ENCODE peak calls at places on chromosomes 3 and 15, in six cellular contexts. Q, G, K, X, C and H are unnamed samples.

GRCh38 chr3:122936335-122936734 is 91.2 kb downstream of the SEMA5B start:
- DNase-seq in Q (no peak), G (no peak), K (no peak), X (no peak), C (no peak), H (no peak)

GRCh38 chr3:60755094-60755493 is 496.2 kb downstream of the FHIT start:
- DNase-seq in Q (no peak), G (no peak), K (peak; percentile 2), X (no peak), C (no peak), H (no peak)

GRCh38 chr3:101942356-101942755 is 93.0 kb downstream of the NFKBIZ start:
- DNase-seq in Q (no peak), G (no peak), K (no peak), X (no peak), C (peak; percentile 27), H (peak; percentile 37)

GRCh38 chr15:28037969-28038640 is 61.0 kb downstream of the OCA2 start:
- DNase-seq in Q (no peak), G (no peak), K (no peak), X (no peak), C (no peak), H (no peak)

GRCh38 chr3:172648736-172649135 is 62.1 kb downstream of the NCEH1 start:
- DNase-seq in Q (no peak), G (no peak), K (no peak), X (no peak), C (peak; percentile 64), H (peak; percentile 81)

GRCh38 chr15:74178326-74179100 is 5.0 kb downstream of the ISLR start:
- DNase-seq in Q (no peak), G (no peak), K (no peak), X (peak; percentile 17), C (no peak), H (no peak)

GRCh38 chr15:67003586-67003985 is 61.8 kb upstream of the SMAD3 start:
- DNase-seq in Q (no peak), G (no peak), K (no peak), X (no peak), C (peak; percentile 57), H (peak; percentile 53)

GRCh38 chr15:77370580-77370979 is 49.3 kb downstream of the PEAK1 start:
- DNase-seq in Q (no peak), G (no peak), K (peak; percentile 23), X (no peak), C (peak; percentile 12), H (peak; percentile 19)

GRCh38 chr3:152486364-152486763 is 217.6 kb downstream of the MBNL1 start:
- DNase-seq in Q (no peak), G (no peak), K (no peak), X (no peak), C (no peak), H (no peak)

GRCh38 chr15:84934942-84935729 is 46.5 kb upstream of the PDE8A start:
- DNase-seq in Q (no peak), G (no peak), K (peak; percentile 44), X (no peak), C (no peak), H (no peak)

GRCh38 chr3:187698499-187699399 is 3.6 kb downstream of the RTP2 start:
- DNase-seq in Q (no peak), G (no peak), K (no peak), X (no peak), C (no peak), H (no peak)

GRCh38 chr3:127791221-127791913 is 30.9 kb downstream of the MGLL start:
- DNase-seq in Q (peak; percentile 97), G (no peak), K (peak; percentile 6), X (no peak), C (peak; percentile 77), H (peak; percentile 82)

GRCh38 chr3:16482770-16483531 is 30.5 kb downstream of the RFTN1 start:
- DNase-seq in Q (no peak), G (no peak), K (no peak), X (peak; percentile 64), C (no peak), H (no peak)

GRCh38 chr15:66789029-66790025 is 87.3 kb downstream of the SMAD6 start:
- DNase-seq in Q (peak; percentile 66), G (no peak), K (peak; percentile 72), X (peak; percentile 66), C (peak; percentile 74), H (peak; percentile 91)

GRCh38 chr3:11651900-11652299 is 8.2 kb upstream of the VGLL4 start:
- DNase-seq in Q (no peak), G (no peak), K (peak; percentile 54), X (no peak), C (peak; percentile 59), H (peak; percentile 73)

DNA sequence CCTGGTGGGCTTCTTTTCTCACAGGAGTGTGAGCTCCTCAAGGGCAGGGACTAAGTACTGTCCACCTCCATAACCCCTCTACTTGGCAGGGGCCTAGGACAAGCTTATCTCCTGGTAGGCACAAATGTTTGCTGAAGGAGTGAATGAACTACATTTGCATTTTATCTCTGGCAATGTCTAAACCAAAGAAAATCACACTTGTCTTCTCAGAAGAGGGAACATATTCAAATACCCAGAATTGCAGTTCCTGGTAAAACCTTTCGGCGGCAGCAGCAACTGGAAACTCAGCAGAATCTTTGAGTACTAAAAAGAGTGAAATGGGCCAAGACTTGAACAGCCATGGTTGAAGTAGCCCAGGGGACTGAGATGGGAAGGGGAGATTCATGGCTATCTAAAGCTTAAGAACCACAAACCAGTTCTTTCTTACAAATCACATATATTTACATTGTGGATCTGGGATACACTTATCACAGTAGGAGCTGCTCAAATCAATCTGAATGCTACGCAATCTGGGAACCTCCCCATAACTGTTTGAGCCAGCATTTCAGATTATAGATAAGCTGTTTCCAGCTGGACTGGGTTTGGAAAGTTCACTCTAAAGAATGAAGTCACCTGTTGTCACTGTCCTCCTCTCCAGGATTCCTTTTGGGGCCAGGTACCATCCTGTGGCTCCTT is 18.7 kb upstream of the PTPN9 start:
- DNase-seq in Q (no peak), G (no peak), K (peak; percentile 61), X (no peak), C (peak; percentile 30), H (peak; percentile 26)
- TF ChIP-seq CTCF in Q (peak; percentile 21), G (no peak), K (peak; percentile 47), X (peak; percentile 30), C (peak; percentile 51), H (peak; percentile 20)

DNA sequence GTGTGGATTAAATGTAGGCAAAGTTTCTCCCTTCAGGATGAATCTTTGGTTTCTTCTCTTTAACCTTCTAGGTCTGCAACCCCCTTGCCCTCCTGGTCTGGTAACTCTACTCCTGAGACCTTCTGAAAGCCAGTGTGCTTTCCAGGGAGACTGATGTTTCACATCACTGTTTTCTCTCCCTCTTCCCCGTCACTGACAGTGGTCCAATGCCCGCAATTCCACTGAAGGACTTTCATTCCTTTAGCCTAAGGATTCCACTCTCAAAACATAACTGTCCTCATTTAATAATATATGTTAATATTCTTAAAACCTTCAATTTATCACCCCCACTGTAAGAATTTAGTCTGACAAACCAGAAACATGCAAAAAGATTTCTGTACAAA is 101.5 kb upstream of the CPNE4 start:
- DNase-seq in Q (no peak), G (no peak), K (no peak), X (no peak), C (no peak), H (no peak)
- H3K4me3 ChIP-seq in Q (no peak overlapping the region), G (peak overlapping the region; percentile 32), K (no peak overlapping the region), X (no peak overlapping the region), C (no peak overlapping the region), H (no peak overlapping the region)

GRCh38 chr3:76570436-76571057 is 469.4 kb upstream of the ROBO2 start:
- DNase-seq in Q (no peak), G (no peak), K (peak; percentile 0), X (no peak), C (peak; percentile 4), H (no peak)
- TF ChIP-seq CTCF in Q (peak; percentile 38), G (peak; percentile 34), K (no peak), X (peak; percentile 52), C (peak; percentile 58), H (peak; percentile 56)

GRCh38 chr3:27681249-27681748 is 40.8 kb downstream of the EOMES start:
- DNase-seq in Q (peak; percentile 44), G (no peak), K (peak; percentile 51), X (no peak), C (peak; percentile 95), H (peak; percentile 90)
- H3K4me3 ChIP-seq in Q (no peak overlapping the region), G (peak overlapping the region; percentile 60), K (no peak overlapping the region), X (no peak overlapping the region), C (no peak overlapping the region), H (no peak overlapping the region)